ENCODE peak calls at places on chromosomes 3 and 15, in nine cellular contexts. A is GM23248, S is neuronal stem cell, V is A549, O is brain microvascular endothelial cell, E is stomach, M is PC-9, P is AG04450, R is aorta. Z is an unnamed sample.

GRCh38 chr3:37291275-37291700 is 116.9 kb upstream of the LRRFIP2 start:
- DNase-seq in E (no peak), R (no peak), M (no peak), V (peak; percentile 57), P (peak; percentile 56), A (peak; percentile 77), O (peak; percentile 74), S (no peak), Z (no peak)

GRCh38 chr3:190566043-190566933 is 52.4 kb downstream of the IL1RAP start:
- DNase-seq in M (peak; percentile 94), S (no peak), E (peak; percentile 77), A (peak; percentile 99), P (peak; percentile 98), V (peak; percentile 98), O (peak; percentile 100), R (peak; percentile 89), Z (peak; percentile 93)

GRCh38 chr3:193870376-193871092 is 265.4 kb upstream of the HES1 start:
- DNase-seq in A (no peak), V (no peak), M (peak; percentile 85), O (no peak), E (no peak), R (no peak), S (no peak), P (no peak), Z (no peak)

GRCh38 chr15:43186003-43186353 is 775 bp downstream of the CCNDBP1 start:
- DNase-seq in P (no peak), O (no peak), R (no peak), M (peak; percentile 17), E (no peak), V (peak; percentile 10), S (no peak), A (peak; percentile 45), Z (no peak)

GRCh38 chr15:62209821-62210220 is 44.7 kb upstream of the C2CD4B start:
- DNase-seq in M (no peak), A (no peak), R (no peak), V (no peak), P (no peak), O (no peak), E (peak; percentile 76), S (no peak), Z (peak; percentile 45)

GRCh38 chr15:80265021-80265420 is 13.0 kb upstream of the CTXND1 start:
- DNase-seq in R (no peak), S (no peak), M (no peak), A (peak; percentile 64), O (no peak), V (no peak), E (no peak), P (no peak), Z (no peak)

GRCh38 chr3:160245261-160245800 is 20.1 kb downstream of the C3orf80 start:
- DNase-seq in M (no peak), R (no peak), S (no peak), P (no peak), O (peak; percentile 32), E (no peak), V (no peak), A (no peak), Z (no peak)

GRCh38 chr15:73389539-73389938 is 20.8 kb upstream of the HCN4 start:
- DNase-seq in V (no peak), R (no peak), P (no peak), S (no peak), E (no peak), M (no peak), O (no peak), A (no peak), Z (no peak)

GRCh38 chr3:127697531-127698240 is 24.9 kb downstream of the ABTB1 start:
- DNase-seq in A (peak; percentile 87), E (peak; percentile 80), R (peak; percentile 91), O (peak; percentile 85), P (peak; percentile 72), V (peak; percentile 71), M (peak; percentile 44), S (peak; percentile 47), Z (peak; percentile 95)

GRCh38 chr15:62749445-62749844 is 293.1 kb upstream of the TPM1 start:
- DNase-seq in M (no peak), O (peak; percentile 38), P (no peak), S (no peak), E (no peak), R (no peak), A (no peak), V (no peak), Z (no peak)

GRCh38 chr3:39476783-39477182 is 9.3 kb downstream of the MOBP start:
- DNase-seq in V (no peak), R (no peak), M (no peak), S (no peak), O (no peak), P (no peak), E (no peak), A (no peak), Z (no peak)

GRCh38 chr15:46955576-46955975 is 761.7 kb upstream of the SEMA6D start:
- DNase-seq in P (no peak), R (no peak), S (no peak), M (no peak), O (no peak), A (no peak), V (no peak), E (no peak), Z (no peak)

GRCh38 chr3:67977762-67978161 is 323.4 kb upstream of the SUCLG2 start:
- DNase-seq in S (no peak), R (no peak), P (no peak), A (no peak), O (no peak), V (no peak), E (no peak), M (no peak), Z (no peak)

GRCh38 chr3:190865828-190866227 is 3.3 kb upstream of the GMNC start:
- DNase-seq in A (no peak), E (no peak), R (no peak), S (no peak), M (no peak), V (peak; percentile 11), P (no peak), O (no peak), Z (no peak)

GRCh38 chr3:126925411-126926171 is 57.3 kb upstream of the PLXNA1 start:
- DNase-seq in R (peak; percentile 79), O (no peak), M (no peak), P (no peak), A (peak; percentile 43), S (no peak), V (no peak), E (no peak), Z (no peak)

GRCh38 chr3:127015282-127016042 is 32.5 kb downstream of the PLXNA1 start:
- DNase-seq in A (no peak), E (no peak), V (peak; percentile 23), R (no peak), S (peak; percentile 23), M (peak; percentile 33), O (no peak), P (no peak), Z (no peak)

GRCh38 chr3:128487538-128487812 is 5.5 kb downstream of the GATA2 start:
- DNase-seq in O (no peak), E (no peak), V (no peak), P (no peak), S (no peak), M (no peak), R (no peak), A (no peak), Z (no peak)

GRCh38 chr3:150349314-150350097 is 58.6 kb upstream of the TSC22D2 start:
- DNase-seq in A (peak; percentile 67), R (peak; percentile 78), O (no peak), S (peak; percentile 30), M (peak; percentile 67), P (no peak), V (peak; percentile 40), E (no peak), Z (no peak)

DNA sequence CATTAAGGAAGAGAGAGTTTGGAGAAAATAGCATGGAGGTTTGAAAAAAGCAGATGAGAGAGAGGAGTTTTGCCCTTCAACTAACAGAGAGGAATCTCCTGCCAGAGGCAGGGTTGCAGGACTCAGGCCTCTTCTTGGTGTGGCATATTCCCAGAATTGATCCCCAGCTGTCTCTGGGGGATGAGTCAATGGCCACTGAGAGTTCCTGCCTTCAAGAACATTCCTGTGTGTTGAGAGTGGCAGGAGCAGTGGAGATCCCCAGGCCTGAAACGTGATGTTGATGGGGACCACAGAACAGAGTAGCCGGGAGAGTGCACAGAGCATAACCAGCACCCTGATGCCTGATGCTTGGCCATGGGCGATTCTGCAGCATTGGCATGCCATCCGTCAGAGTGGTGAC is 348.4 kb upstream of the THBS1 start:
- DNase-seq in M (no peak), S (no peak), P (peak; percentile 70), A (peak; percentile 93), E (no peak), O (peak; percentile 87), V (peak; percentile 6), R (no peak), Z (no peak)
- H3K27ac ChIP-seq in M (no peak overlapping the region), S (no peak overlapping the region), P (peak overlapping the region; percentile 53), A (peak overlapping the region; percentile 83), E (no peak overlapping the region), O (peak overlapping the region; percentile 70), V (no peak overlapping the region), R (no peak overlapping the region), Z (no peak overlapping the region)

GRCh38 chr15:98682992-98683701 is 34.8 kb downstream of the IGF1R start:
- DNase-seq in A (peak; percentile 51), M (no peak), S (no peak), V (no peak), E (no peak), R (no peak), P (no peak), O (no peak), Z (no peak)
- H3K27ac ChIP-seq in A (peak overlapping the region; percentile 27), M (no peak overlapping the region), S (no peak overlapping the region), V (no peak overlapping the region), E (peak overlapping the region; percentile 60), R (no peak overlapping the region), P (no peak overlapping the region), O (no peak overlapping the region), Z (peak overlapping the region; percentile 51)

GRCh38 chr3:71051259-71051595 is 532.3 kb downstream of the FOXP1 start:
- DNase-seq in E (no peak), R (no peak), V (no peak), S (no peak), P (no peak), M (no peak), O (no peak), A (no peak), Z (peak; percentile 24)
- H3K27ac ChIP-seq in E (peak overlapping the region; percentile 67), R (no peak overlapping the region), V (peak overlapping the region; percentile 10), S (no peak overlapping the region), P (no peak overlapping the region), M (no peak overlapping the region), O (peak overlapping the region; percentile 93), A (no peak overlapping the region), Z (peak overlapping the region; percentile 92)

GRCh38 chr3:101671014-101671413 is 5.9 kb downstream of the ZBTB11 start:
- DNase-seq in S (no peak), M (no peak), E (no peak), V (no peak), A (no peak), P (no peak), R (no peak), O (no peak), Z (no peak)

GRCh38 chr3:101675709-101676218 is 1.2 kb downstream of the ZBTB11 start:
- DNase-seq in O (no peak), M (no peak), V (no peak), R (peak; percentile 82), S (no peak), E (no peak), P (no peak), A (no peak), Z (no peak)

GRCh38 chr3:101674518-101674917 is 2.4 kb downstream of the ZBTB11 start:
- DNase-seq in A (no peak), S (no peak), E (no peak), V (no peak), M (no peak), O (no peak), R (no peak), P (no peak), Z (no peak)

GRCh38 chr3:101676219-101676764 is 640 bp downstream of the ZBTB11 start:
- DNase-seq in S (peak; percentile 94), V (peak; percentile 95), R (peak; percentile 98), O (peak; percentile 92), M (peak; percentile 100), P (peak; percentile 90), E (peak; percentile 93), A (peak; percentile 98), Z (peak; percentile 95)

GRCh38 chr3:101673953-101674352 is 3.0 kb downstream of the ZBTB11 start:
- DNase-seq in E (no peak), S (no peak), M (no peak), P (no peak), R (no peak), A (no peak), O (no peak), V (no peak), Z (no peak)
- H3K27ac ChIP-seq in E (no peak overlapping the region), S (no peak overlapping the region), M (no peak overlapping the region), P (no peak overlapping the region), R (no peak overlapping the region), A (no peak overlapping the region), O (no peak overlapping the region), V (no peak overlapping the region), Z (no peak overlapping the region)

Z was measured in esophagus muscularis mucosa.